ENCODE peak calls at places on chromosomes 6 and 20, in ten cellular contexts. One of them, this sample, is unnamed.

GRCh38 chr6:83057705-83058321 is 7.8 kb downstream of the UBE3D start:
- DNase-seq in tibial artery: no peak
- DNase-seq in GM23248: peak; percentile 75
- DNase-seq in ovary: no peak
- DNase-seq in prostate gland: peak; percentile 30
- DNase-seq in CD8-positive, alpha-beta T cell: no peak
- DNase-seq in heart right ventricle: peak; percentile 21
- DNase-seq in Peyer's patch: peak; percentile 19
- DNase-seq in AG04450: no peak
- DNase-seq in osteoblast: peak; percentile 70
- DNase-seq in this sample: peak; percentile 48

GRCh38 chr6:13641315-13641714 is 26.2 kb downstream of the NOL7 start:
- DNase-seq in tibial artery: no peak
- DNase-seq in GM23248: peak; percentile 62
- DNase-seq in ovary: no peak
- DNase-seq in prostate gland: no peak
- DNase-seq in CD8-positive, alpha-beta T cell: no peak
- DNase-seq in heart right ventricle: no peak
- DNase-seq in Peyer's patch: no peak
- DNase-seq in AG04450: no peak
- DNase-seq in osteoblast: no peak
- DNase-seq in this sample: no peak

GRCh38 chr20:63328026-63328700 is 33.0 kb downstream of the CHRNA4 start:
- DNase-seq in tibial artery: no peak
- DNase-seq in GM23248: no peak
- DNase-seq in ovary: peak; percentile 24
- DNase-seq in prostate gland: no peak
- DNase-seq in CD8-positive, alpha-beta T cell: peak; percentile 19
- DNase-seq in heart right ventricle: no peak
- DNase-seq in Peyer's patch: no peak
- DNase-seq in AG04450: no peak
- DNase-seq in osteoblast: no peak
- DNase-seq in this sample: no peak

GRCh38 chr20:59013959-59014608 is 5.1 kb upstream of the TUBB1 start:
- DNase-seq in tibial artery: no peak
- DNase-seq in GM23248: peak; percentile 92
- DNase-seq in ovary: no peak
- DNase-seq in prostate gland: no peak
- DNase-seq in CD8-positive, alpha-beta T cell: peak; percentile 43
- DNase-seq in heart right ventricle: no peak
- DNase-seq in Peyer's patch: peak; percentile 16
- DNase-seq in AG04450: peak; percentile 24
- DNase-seq in osteoblast: peak; percentile 11
- DNase-seq in this sample: peak; percentile 66

GRCh38 chr6:168116975-168117899 is 38.2 kb upstream of the FRMD1 start:
- DNase-seq in tibial artery: peak; percentile 12
- DNase-seq in GM23248: no peak
- DNase-seq in ovary: peak; percentile 17
- DNase-seq in prostate gland: no peak
- DNase-seq in CD8-positive, alpha-beta T cell: no peak
- DNase-seq in heart right ventricle: no peak
- DNase-seq in Peyer's patch: no peak
- DNase-seq in AG04450: no peak
- DNase-seq in osteoblast: peak; percentile 15
- DNase-seq in this sample: no peak

GRCh38 chr20:56157530-56158203 is 90.9 kb upstream of the MC3R start:
- DNase-seq in tibial artery: no peak
- DNase-seq in GM23248: no peak
- DNase-seq in ovary: no peak
- DNase-seq in prostate gland: no peak
- DNase-seq in CD8-positive, alpha-beta T cell: no peak
- DNase-seq in heart right ventricle: no peak
- DNase-seq in Peyer's patch: no peak
- DNase-seq in AG04450: no peak
- DNase-seq in osteoblast: no peak
- DNase-seq in this sample: no peak

GRCh38 chr6:64411226-64411625 is 775.6 kb downstream of the PHF3 start:
- DNase-seq in tibial artery: no peak
- DNase-seq in GM23248: peak; percentile 60
- DNase-seq in ovary: no peak
- DNase-seq in prostate gland: no peak
- DNase-seq in CD8-positive, alpha-beta T cell: no peak
- DNase-seq in heart right ventricle: no peak
- DNase-seq in Peyer's patch: no peak
- DNase-seq in AG04450: no peak
- DNase-seq in osteoblast: no peak
- DNase-seq in this sample: no peak

GRCh38 chr6:109922851-109923250 is 55.3 kb upstream of the GPR6 start:
- DNase-seq in tibial artery: no peak
- DNase-seq in GM23248: no peak
- DNase-seq in ovary: no peak
- DNase-seq in prostate gland: no peak
- DNase-seq in CD8-positive, alpha-beta T cell: no peak
- DNase-seq in heart right ventricle: no peak
- DNase-seq in Peyer's patch: no peak
- DNase-seq in AG04450: no peak
- DNase-seq in osteoblast: no peak
- DNase-seq in this sample: no peak

GRCh38 chr6:138289739-138290138 is 71.4 kb upstream of the PBOV1 start:
- DNase-seq in tibial artery: no peak
- DNase-seq in GM23248: no peak
- DNase-seq in ovary: no peak
- DNase-seq in prostate gland: peak; percentile 31
- DNase-seq in CD8-positive, alpha-beta T cell: no peak
- DNase-seq in heart right ventricle: no peak
- DNase-seq in Peyer's patch: no peak
- DNase-seq in AG04450: no peak
- DNase-seq in osteoblast: no peak
- DNase-seq in this sample: no peak

DNA sequence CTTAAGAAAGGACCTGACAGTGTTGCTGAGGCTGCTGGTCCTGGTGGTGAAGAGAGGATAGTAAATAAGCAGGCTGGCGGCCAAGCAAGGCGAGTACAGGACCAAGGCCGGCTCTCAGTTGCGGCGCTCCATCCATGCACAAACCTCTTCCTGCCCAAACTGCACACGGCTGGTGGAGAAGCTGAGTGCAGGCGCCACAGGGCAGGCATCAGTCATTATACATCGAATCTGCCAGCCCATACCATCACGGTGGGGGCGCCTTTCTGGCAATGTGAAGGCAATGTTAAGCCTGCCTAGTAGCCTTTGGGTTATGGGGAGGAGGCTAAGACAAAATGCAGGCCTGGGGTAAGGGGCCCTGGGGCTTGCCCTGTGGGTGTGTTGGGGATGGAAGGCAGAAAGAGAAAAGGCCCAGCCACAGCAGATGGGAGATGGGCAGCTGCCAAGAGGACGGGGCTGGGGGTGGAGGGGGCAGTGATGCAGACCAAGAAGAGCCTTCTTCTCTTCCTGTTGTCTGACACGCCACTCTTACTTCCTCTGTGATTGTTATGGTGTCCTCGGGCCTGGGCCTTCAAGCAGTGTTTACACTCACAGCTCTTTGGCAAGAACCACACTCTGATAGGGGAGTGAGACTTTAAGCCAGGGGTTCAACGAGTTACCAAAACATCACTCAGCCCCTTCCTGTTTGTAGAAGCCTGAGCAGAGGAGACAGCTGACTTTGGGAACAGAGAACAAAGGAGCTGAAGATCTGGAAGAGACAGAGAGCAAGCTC is 20.4 kb upstream of the KCNK16 start:
- DNase-seq in tibial artery: no peak
- DNase-seq in GM23248: no peak
- DNase-seq in ovary: peak; percentile 51
- DNase-seq in prostate gland: no peak
- DNase-seq in CD8-positive, alpha-beta T cell: no peak
- DNase-seq in heart right ventricle: no peak
- DNase-seq in Peyer's patch: peak; percentile 28
- DNase-seq in AG04450: no peak
- DNase-seq in osteoblast: peak; percentile 45
- DNase-seq in this sample: no peak
- H3K27ac ChIP-seq in tibial artery: no peak overlapping the region
- H3K27ac ChIP-seq in GM23248: no peak overlapping the region
- H3K27ac ChIP-seq in ovary: peak overlapping the region; percentile 41
- H3K27ac ChIP-seq in prostate gland: no peak overlapping the region
- H3K27ac ChIP-seq in CD8-positive, alpha-beta T cell: no peak overlapping the region
- H3K27ac ChIP-seq in heart right ventricle: no peak overlapping the region
- H3K27ac ChIP-seq in Peyer's patch: peak overlapping the region; percentile 48
- H3K27ac ChIP-seq in AG04450: no peak overlapping the region
- H3K27ac ChIP-seq in osteoblast: no peak overlapping the region
- H3K27ac ChIP-seq in this sample: no peak overlapping the region

GRCh38 chr20:54920491-54920890 is 445.1 kb downstream of the DOK5 start:
- DNase-seq in tibial artery: no peak
- DNase-seq in GM23248: no peak
- DNase-seq in ovary: no peak
- DNase-seq in prostate gland: no peak
- DNase-seq in CD8-positive, alpha-beta T cell: no peak
- DNase-seq in heart right ventricle: no peak
- DNase-seq in Peyer's patch: no peak
- DNase-seq in AG04450: no peak
- DNase-seq in osteoblast: no peak
- DNase-seq in this sample: no peak
- H3K9me3 ChIP-seq in tibial artery: no peaks in the 10 kb centered on the region
- H3K9me3 ChIP-seq in GM23248: no peaks in the 10 kb centered on the region
- H3K9me3 ChIP-seq in ovary: no peaks in the 10 kb centered on the region
- H3K9me3 ChIP-seq in prostate gland: no peaks in the 10 kb centered on the region
- H3K9me3 ChIP-seq in CD8-positive, alpha-beta T cell: no peaks in the 10 kb centered on the region
- H3K9me3 ChIP-seq in heart right ventricle: no peaks in the 10 kb centered on the region
- H3K9me3 ChIP-seq in Peyer's patch: no peaks in the 10 kb centered on the region
- H3K9me3 ChIP-seq in AG04450: peaks cover 17% of the 10 kb centered on the region
- H3K9me3 ChIP-seq in osteoblast: peaks cover 2% of the 10 kb centered on the region
- H3K9me3 ChIP-seq in this sample: peaks cover 2% of the 10 kb centered on the region

GRCh38 chr6:88866856-88867255 is 96.6 kb downstream of the RNGTT start:
- DNase-seq in tibial artery: no peak
- DNase-seq in GM23248: peak; percentile 41
- DNase-seq in ovary: no peak
- DNase-seq in prostate gland: no peak
- DNase-seq in CD8-positive, alpha-beta T cell: no peak
- DNase-seq in heart right ventricle: no peak
- DNase-seq in Peyer's patch: no peak
- DNase-seq in AG04450: no peak
- DNase-seq in osteoblast: no peak
- DNase-seq in this sample: no peak

GRCh38 chr6:88867841-88868558 is 95.4 kb downstream of the RNGTT start:
- DNase-seq in tibial artery: no peak
- DNase-seq in GM23248: peak; percentile 76
- DNase-seq in ovary: no peak
- DNase-seq in prostate gland: no peak
- DNase-seq in CD8-positive, alpha-beta T cell: no peak
- DNase-seq in heart right ventricle: no peak
- DNase-seq in Peyer's patch: no peak
- DNase-seq in AG04450: no peak
- DNase-seq in osteoblast: peak; percentile 35
- DNase-seq in this sample: no peak

GRCh38 chr6:88869263-88870023 is 94.0 kb downstream of the RNGTT start:
- DNase-seq in tibial artery: no peak
- DNase-seq in GM23248: peak; percentile 40
- DNase-seq in ovary: no peak
- DNase-seq in prostate gland: no peak
- DNase-seq in CD8-positive, alpha-beta T cell: no peak
- DNase-seq in heart right ventricle: no peak
- DNase-seq in Peyer's patch: no peak
- DNase-seq in AG04450: peak; percentile 36
- DNase-seq in osteoblast: no peak
- DNase-seq in this sample: no peak

GRCh38 chr6:88870728-88871330 is 92.6 kb downstream of the RNGTT start:
- DNase-seq in tibial artery: no peak
- DNase-seq in GM23248: peak; percentile 70
- DNase-seq in ovary: no peak
- DNase-seq in prostate gland: peak; percentile 28
- DNase-seq in CD8-positive, alpha-beta T cell: peak; percentile 20
- DNase-seq in heart right ventricle: peak; percentile 34
- DNase-seq in Peyer's patch: no peak
- DNase-seq in AG04450: peak; percentile 29
- DNase-seq in osteoblast: no peak
- DNase-seq in this sample: peak; percentile 41

DNA sequence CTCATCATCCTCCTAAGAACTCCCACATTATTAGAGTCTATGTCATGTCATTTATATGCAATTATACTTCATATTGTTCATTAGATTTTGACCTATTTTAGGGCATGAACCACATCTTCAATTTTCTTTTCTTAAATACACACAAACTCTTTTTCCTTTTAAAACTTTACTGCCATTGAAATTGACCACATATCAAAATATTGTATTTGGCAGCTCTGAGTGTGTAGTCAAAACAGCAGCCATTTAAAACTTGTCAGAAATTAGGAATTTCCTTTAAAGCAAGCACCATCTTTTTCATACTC is 94.9 kb downstream of the RNGTT start:
- DNase-seq in tibial artery: no peak
- DNase-seq in GM23248: no peak
- DNase-seq in ovary: no peak
- DNase-seq in prostate gland: no peak
- DNase-seq in CD8-positive, alpha-beta T cell: no peak
- DNase-seq in heart right ventricle: no peak
- DNase-seq in Peyer's patch: no peak
- DNase-seq in AG04450: no peak
- DNase-seq in osteoblast: no peak
- DNase-seq in this sample: no peak
- H3K27ac ChIP-seq in tibial artery: peak overlapping the region; percentile 23
- H3K27ac ChIP-seq in GM23248: peak overlapping the region; percentile 33
- H3K27ac ChIP-seq in ovary: no peak overlapping the region
- H3K27ac ChIP-seq in prostate gland: no peak overlapping the region
- H3K27ac ChIP-seq in CD8-positive, alpha-beta T cell: no peak overlapping the region
- H3K27ac ChIP-seq in heart right ventricle: no peak overlapping the region
- H3K27ac ChIP-seq in Peyer's patch: no peak overlapping the region
- H3K27ac ChIP-seq in AG04450: no peak overlapping the region
- H3K27ac ChIP-seq in osteoblast: peak overlapping the region; percentile 72
- H3K27ac ChIP-seq in this sample: peak overlapping the region; percentile 19

GRCh38 chr6:61868507-61869080 is 417.4 kb downstream of the KHDRBS2 start:
- DNase-seq in tibial artery: no peak
- DNase-seq in GM23248: no peak
- DNase-seq in ovary: no peak
- DNase-seq in prostate gland: no peak
- DNase-seq in CD8-positive, alpha-beta T cell: no peak
- DNase-seq in heart right ventricle: no peak
- DNase-seq in Peyer's patch: no peak
- DNase-seq in AG04450: no peak
- DNase-seq in osteoblast: peak; percentile 3
- DNase-seq in this sample: no peak

GRCh38 chr6:61869632-61870400 is 416.2 kb downstream of the KHDRBS2 start:
- DNase-seq in tibial artery: no peak
- DNase-seq in GM23248: no peak
- DNase-seq in ovary: no peak
- DNase-seq in prostate gland: no peak
- DNase-seq in CD8-positive, alpha-beta T cell: no peak
- DNase-seq in heart right ventricle: no peak
- DNase-seq in Peyer's patch: no peak
- DNase-seq in AG04450: no peak
- DNase-seq in osteoblast: no peak
- DNase-seq in this sample: no peak

DNA sequence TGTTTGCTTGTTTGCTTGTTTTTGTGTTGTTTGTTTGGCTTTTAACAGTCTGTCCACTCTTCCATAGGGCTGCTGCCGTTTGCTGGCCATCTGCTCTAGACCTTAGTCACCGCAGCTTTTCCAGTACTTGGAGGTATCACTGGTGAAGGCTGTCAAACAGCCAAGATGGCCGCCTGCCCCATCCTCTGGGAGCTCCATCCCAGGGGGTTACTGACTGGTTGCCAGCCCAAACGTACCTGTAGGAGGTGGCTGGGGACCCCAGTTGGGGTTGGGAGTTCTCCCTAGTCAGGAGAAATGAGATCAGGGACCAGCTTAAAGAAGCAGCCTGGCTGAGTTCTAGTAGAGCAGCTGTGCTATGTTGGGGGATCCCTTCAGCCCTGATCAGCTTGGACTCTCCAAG is 418.4 kb downstream of the KHDRBS2 start:
- DNase-seq in tibial artery: no peak
- DNase-seq in GM23248: no peak
- DNase-seq in ovary: peak; percentile 19
- DNase-seq in prostate gland: no peak
- DNase-seq in CD8-positive, alpha-beta T cell: no peak
- DNase-seq in heart right ventricle: no peak
- DNase-seq in Peyer's patch: no peak
- DNase-seq in AG04450: no peak
- DNase-seq in osteoblast: no peak
- DNase-seq in this sample: no peak
- H3K9me3 ChIP-seq in tibial artery: no peaks in the 10 kb centered on the region
- H3K9me3 ChIP-seq in GM23248: peaks cover 4% of the 10 kb centered on the region
- H3K9me3 ChIP-seq in ovary: no peaks in the 10 kb centered on the region
- H3K9me3 ChIP-seq in prostate gland: no peaks in the 10 kb centered on the region
- H3K9me3 ChIP-seq in CD8-positive, alpha-beta T cell: no peaks in the 10 kb centered on the region
- H3K9me3 ChIP-seq in heart right ventricle: no peaks in the 10 kb centered on the region
- H3K9me3 ChIP-seq in Peyer's patch: no peaks in the 10 kb centered on the region
- H3K9me3 ChIP-seq in AG04450: peaks cover 45% of the 10 kb centered on the region
- H3K9me3 ChIP-seq in osteoblast: no peaks in the 10 kb centered on the region
- H3K9me3 ChIP-seq in this sample: peaks cover 6% of the 10 kb centered on the region

This sample was measured in SJSA1.